ENCODE peak calls at places on chromosomes 4 and X, in five cellular contexts. Q is Peyer's patch, F is fibroblast of mammary gland, U is MM.1S, D is fibroblast of villous mesenchyme. V is an unnamed sample.

GRCh38 chrX:65697915-65698796 is 30.7 kb downstream of the MSN start:
- DNase-seq in U (peak), D (peak), Q (peak), F (no peak), V (no peak)

GRCh38 chr4:75662626-75663025 is 10.6 kb downstream of the G3BP2 start:
- DNase-seq in Q (no peak), U (no peak), F (no peak), D (peak), V (no peak)

GRCh38 chr4:105951198-105951597 is 55.9 kb downstream of the NPNT start:
- DNase-seq in Q (no peak), D (peak), U (no peak), F (peak), V (peak)

GRCh38 chr4:22299678-22300077 is 216.2 kb downstream of the ADGRA3 start:
- DNase-seq in D (no peak), F (no peak), Q (no peak), U (no peak), V (no peak)

GRCh38 chrX:64805683-64806082 is 170.6 kb downstream of the ZC4H2 start:
- DNase-seq in U (no peak), D (no peak), F (peak), Q (no peak), V (no peak)

GRCh38 chr4:2925931-2926860 is 37.0 kb downstream of the NOP14 start:
- DNase-seq in F (no peak), D (no peak), Q (peak), U (no peak), V (no peak)

GRCh38 chr4:9893329-9894108 is 112.1 kb downstream of the DRD5 start:
- DNase-seq in U (no peak), D (no peak), F (no peak), Q (no peak), V (no peak)

GRCh38 chr4:26069218-26069617 is 155.2 kb downstream of the SMIM20 start:
- DNase-seq in F (peak), D (peak), U (no peak), Q (no peak), V (no peak)

GRCh38 chrX:46965125-46965758 is 53.0 kb downstream of the JADE3 start:
- DNase-seq in U (no peak), Q (no peak), D (peak), F (peak), V (peak)

GRCh38 chrX:25555521-25555920 is 539.8 kb upstream of the ARX start:
- DNase-seq in U (no peak), D (no peak), F (no peak), Q (no peak), V (no peak)

GRCh38 chr4:113064244-113064643 is 14.8 kb downstream of the ANK2 start:
- DNase-seq in Q (no peak), F (no peak), U (no peak), D (no peak), V (no peak)

GRCh38 chr4:103046416-103047290 is 27.1 kb upstream of the SLC9B1 start:
- DNase-seq in Q (peak), U (peak), D (peak), F (peak), V (peak)

GRCh38 chr4:162510115-162510514 is 346.3 kb upstream of the FSTL5 start:
- DNase-seq in F (no peak), D (no peak), U (no peak), Q (no peak), V (no peak)

DNA sequence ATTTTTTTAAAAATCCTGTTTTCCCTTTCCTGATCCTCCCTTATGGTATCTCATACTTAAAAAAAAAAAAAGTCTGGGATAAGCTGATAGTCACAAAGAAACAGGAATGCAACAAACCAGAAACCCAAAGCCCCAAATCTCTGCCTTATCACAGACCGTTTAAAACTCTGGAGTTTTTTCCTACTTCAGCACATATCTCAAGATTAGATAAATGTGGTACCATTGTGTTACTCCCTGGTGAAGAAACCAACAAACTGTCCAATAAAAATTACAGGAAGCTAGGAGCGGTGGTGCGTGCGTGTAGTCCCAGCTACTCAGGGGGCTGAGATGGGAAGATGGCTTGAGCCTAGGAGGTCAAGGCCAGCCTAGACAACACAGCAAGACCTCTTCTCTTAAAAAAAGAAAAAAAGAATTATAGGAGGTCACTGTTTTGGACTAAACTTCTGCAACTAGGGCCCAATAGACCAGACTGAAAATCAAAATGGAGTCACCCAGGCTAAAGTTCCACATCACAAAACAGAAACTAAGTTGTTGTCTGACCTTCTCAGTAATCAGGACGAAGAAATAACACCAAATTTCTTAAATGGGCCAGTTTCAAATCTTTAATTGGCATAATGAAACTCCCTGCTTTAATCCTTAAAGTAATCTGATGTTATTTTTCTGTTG is 51.9 kb downstream of the RBM47 start:
- DNase-seq in Q (no peak), D (peak), U (no peak), F (no peak), V (no peak)
- H3K4me3 ChIP-seq in Q (peak), D (no peak), U (peak), F (no peak), V (no peak)

GRCh38 chr4:13484045-13484748 is at the start of gene RAB28:
- DNase-seq in Q (peak), U (peak), F (peak), D (peak), V (peak)
- TF ChIP-seq CTCF in Q (no peak), U (no peak), F (no peak), D (no peak), V (no peak)

GRCh38 chr4:147547314-147548056 is 66.6 kb downstream of the EDNRA start:
- DNase-seq in F (peak), Q (no peak), D (peak), U (no peak), V (peak)

GRCh38 chr4:147546341-147546740 is 65.4 kb downstream of the EDNRA start:
- DNase-seq in D (peak), Q (no peak), F (peak), U (no peak), V (peak)

GRCh38 chr4:147539959-147540358 is 59.1 kb downstream of the EDNRA start:
- DNase-seq in Q (no peak), U (peak), F (no peak), D (no peak), V (no peak)

GRCh38 chr4:147542229-147542990 is 61.5 kb downstream of the EDNRA start:
- DNase-seq in U (no peak), F (peak), Q (no peak), D (peak), V (no peak)

GRCh38 chr4:147543039-147543438 is 62.1 kb downstream of the EDNRA start:
- DNase-seq in F (peak), U (no peak), D (peak), Q (no peak), V (peak)
- H3K4me3 ChIP-seq in F (no peak), U (no peak), D (no peak), Q (no peak), V (no peak)

DNA sequence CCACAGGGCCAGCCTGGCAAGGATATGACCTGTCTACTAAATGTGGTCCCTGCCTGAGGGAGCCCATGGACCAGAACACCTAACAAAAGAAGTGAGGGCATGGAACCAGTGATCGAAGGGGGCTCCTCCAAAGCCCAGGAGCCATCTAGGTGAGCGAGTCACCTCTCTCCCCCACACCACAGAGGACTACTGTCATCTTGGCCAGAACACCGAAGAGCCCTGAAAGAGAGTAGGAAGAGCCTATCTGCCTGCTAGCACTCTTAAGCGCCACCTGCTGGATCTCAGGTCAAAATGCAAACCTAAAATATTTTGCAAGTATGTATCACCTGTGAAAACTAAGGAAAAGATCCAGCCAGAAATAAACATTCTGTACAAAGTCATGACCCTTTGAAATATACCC is 137.9 kb upstream of the ZXDB start:
- DNase-seq in U (peak), F (peak), D (peak), Q (peak), V (peak)
- TF ChIP-seq CTCF in U (peak), F (peak), D (peak), Q (no peak), V (peak)